ENCODE peak calls at places on chromosome 1, in six cellular contexts. H, N, S, W, Z and L are unnamed samples.
A peak's percentile ranks its signal among the peaks of the same experiment; 100 is the strongest.

GRCh38 chr1:75794382-75794781 is 2.3 kb upstream of the MSH4 start:
- DNase-seq in Z (no peak), W (no peak), S (no peak), N (no peak), H (no peak), L (no peak)

GRCh38 chr1:20849100-20849499 is 62.0 kb upstream of the HP1BP3 start:
- DNase-seq in Z (no peak), W (no peak), H (no peak), S (no peak), N (no peak), L (no peak)

GRCh38 chr1:33307494-33307864 is 13.4 kb downstream of the A3GALT2 start:
- DNase-seq in Z (no peak), H (no peak), N (no peak), W (no peak), S (no peak), L (no peak)

GRCh38 chr1:155022927-155023236 is 10.7 kb downstream of the DCST2 start:
- DNase-seq in W (no peak), Z (no peak), S (peak; percentile 47), N (no peak), H (peak; percentile 55), L (no peak)

GRCh38 chr1:1291611-1292441 is 11.6 kb downstream of the SCNN1D start:
- DNase-seq in Z (peak; percentile 90), H (peak; percentile 63), W (peak; percentile 78), N (peak; percentile 70), S (peak; percentile 60), L (peak; percentile 61)

GRCh38 chr1:198072177-198072576 is 84.6 kb upstream of the NEK7 start:
- DNase-seq in N (no peak), W (no peak), Z (no peak), H (peak; percentile 11), S (peak; percentile 29), L (no peak)

GRCh38 chr1:156840186-156840585 is 18.7 kb downstream of the INSRR start:
- DNase-seq in Z (no peak), W (no peak), S (no peak), H (no peak), N (no peak), L (no peak)

GRCh38 chr1:152013664-152014237 is 20.1 kb upstream of the S100A10 start:
- DNase-seq in H (peak; percentile 56), N (no peak), W (no peak), Z (peak; percentile 85), S (peak; percentile 74), L (no peak)

GRCh38 chr1:46084553-46085448 is 47.6 kb downstream of the PIK3R3 start:
- DNase-seq in S (no peak), H (peak; percentile 73), Z (no peak), N (no peak), W (no peak), L (peak; percentile 61)

GRCh38 chr1:154427173-154428139 is 22.3 kb downstream of the IL6R start:
- DNase-seq in H (no peak), S (peak; percentile 22), N (peak; percentile 84), Z (no peak), W (no peak), L (no peak)

GRCh38 chr1:160639652-160640051 is 7.2 kb downstream of the SLAMF1 start:
- DNase-seq in N (no peak), W (no peak), H (no peak), S (no peak), Z (no peak), L (no peak)

GRCh38 chr1:162412002-162412401 is at the start of gene SH2D1B:
- DNase-seq in H (peak; percentile 36), N (no peak), S (no peak), Z (no peak), W (no peak), L (no peak)

GRCh38 chr1:159964144-159964543 is 10.1 kb upstream of the SLAMF9 start:
- DNase-seq in Z (peak; percentile 37), H (no peak), N (no peak), W (no peak), S (no peak), L (no peak)

GRCh38 chr1:118913818-118914217 is 74.3 kb downstream of the TBX15 start:
- DNase-seq in H (no peak), W (no peak), S (no peak), Z (no peak), N (no peak), L (no peak)

GRCh38 chr1:204190212-204191211 is 5.8 kb downstream of the KISS1 start:
- DNase-seq in S (peak; percentile 59), H (peak; percentile 54), N (peak; percentile 52), Z (peak; percentile 56), W (no peak), L (no peak)

GRCh38 chr1:22509815-22510214 is 53.5 kb upstream of the EPHA8 start:
- DNase-seq in W (no peak), S (no peak), H (peak; percentile 10), Z (no peak), N (no peak), L (peak; percentile 49)